ENCODE peak calls at places on chromosomes 7 and 10, in four cellular contexts. One of them, this sample, is unnamed.

GRCh38 chr10:32961892-32962369 is 3.9 kb upstream of the ITGB1 start:
- DNase-seq in A673: no peak
- DNase-seq in astrocyte of the spinal cord: peak
- DNase-seq in BJ: peak
- DNase-seq in this sample: peak

GRCh38 chr10:31138026-31138553 is 106.4 kb upstream of the ZNF438 start:
- DNase-seq in BJ: no peak
- DNase-seq in astrocyte of the spinal cord: no peak
- DNase-seq in A673: no peak
- DNase-seq in this sample: no peak

GRCh38 chr10:71483135-71483534 is 86.4 kb downstream of the CDH23 start:
- DNase-seq in astrocyte of the spinal cord: no peak
- DNase-seq in A673: no peak
- DNase-seq in BJ: no peak
- DNase-seq in this sample: no peak

GRCh38 chr7:24197852-24198251 is 86.1 kb upstream of the NPY start:
- DNase-seq in BJ: no peak
- DNase-seq in astrocyte of the spinal cord: no peak
- DNase-seq in A673: peak
- DNase-seq in this sample: no peak

GRCh38 chr10:94680544-94680943 is 3.0 kb upstream of the CYP2C18 start:
- DNase-seq in A673: no peak
- DNase-seq in BJ: no peak
- DNase-seq in astrocyte of the spinal cord: no peak
- DNase-seq in this sample: no peak

GRCh38 chr10:87511526-87511925 is 6.8 kb downstream of the MINPP1 start:
- DNase-seq in astrocyte of the spinal cord: no peak
- DNase-seq in A673: no peak
- DNase-seq in BJ: no peak
- DNase-seq in this sample: no peak

GRCh38 chr7:148442933-148443332 is 147.6 kb upstream of the C7orf33 start:
- DNase-seq in A673: no peak
- DNase-seq in astrocyte of the spinal cord: no peak
- DNase-seq in BJ: no peak
- DNase-seq in this sample: no peak

GRCh38 chr10:90435296-90435695 is 422.5 kb downstream of the HTR7 start:
- DNase-seq in astrocyte of the spinal cord: no peak
- DNase-seq in BJ: no peak
- DNase-seq in A673: no peak
- DNase-seq in this sample: no peak

GRCh38 chr10:5443429-5443828 is 31.1 kb downstream of the NET1 start:
- DNase-seq in A673: no peak
- DNase-seq in BJ: no peak
- DNase-seq in astrocyte of the spinal cord: no peak
- DNase-seq in this sample: no peak

GRCh38 chr10:96244354-96244753 is 27.0 kb downstream of the BLNK start:
- DNase-seq in astrocyte of the spinal cord: no peak
- DNase-seq in BJ: no peak
- DNase-seq in A673: no peak
- DNase-seq in this sample: no peak

GRCh38 chr7:226281-226882 is 34.0 kb downstream of the FAM20C start:
- DNase-seq in A673: no peak
- DNase-seq in astrocyte of the spinal cord: peak
- DNase-seq in BJ: no peak
- DNase-seq in this sample: no peak

GRCh38 chr10:97887399-97887798 is 37.8 kb downstream of the GOLGA7B start:
- DNase-seq in BJ: no peak
- DNase-seq in astrocyte of the spinal cord: no peak
- DNase-seq in A673: no peak
- DNase-seq in this sample: no peak

GRCh38 chr10:26215923-26216576 is 524 bp upstream of the GAD2 start:
- DNase-seq in astrocyte of the spinal cord: peak
- DNase-seq in BJ: no peak
- DNase-seq in A673: peak
- DNase-seq in this sample: no peak

GRCh38 chr10:75449320-75450061 is 18.1 kb downstream of the LRMDA start:
- DNase-seq in astrocyte of the spinal cord: no peak
- DNase-seq in BJ: no peak
- DNase-seq in A673: no peak
- DNase-seq in this sample: no peak

GRCh38 chr7:95609277-95609971 is 13.1 kb upstream of the PDK4 start:
- DNase-seq in astrocyte of the spinal cord: peak
- DNase-seq in BJ: peak
- DNase-seq in A673: no peak
- DNase-seq in this sample: no peak

GRCh38 chr7:158085741-158086695 is 501.6 kb downstream of the PTPRN2 start:
- DNase-seq in A673: no peak
- DNase-seq in BJ: no peak
- DNase-seq in astrocyte of the spinal cord: no peak
- DNase-seq in this sample: no peak

GRCh38 chr10:3408603-3409365 is 236.2 kb upstream of the PITRM1 start:
- DNase-seq in astrocyte of the spinal cord: no peak
- DNase-seq in BJ: no peak
- DNase-seq in A673: no peak
- DNase-seq in this sample: no peak

GRCh38 chr10:78320416-78320815 is 286.8 kb downstream of the RPS24 start:
- DNase-seq in astrocyte of the spinal cord: no peak
- DNase-seq in BJ: no peak
- DNase-seq in A673: no peak
- DNase-seq in this sample: no peak
- TF ChIP-seq CTCF in astrocyte of the spinal cord: no peak
- TF ChIP-seq CTCF in BJ: no peak
- TF ChIP-seq CTCF in A673: no peak
- TF ChIP-seq CTCF in this sample: no peak

GRCh38 chr7:93147358-93147757 is 827 bp downstream of the SAMD9L start:
- DNase-seq in A673: peak
- DNase-seq in astrocyte of the spinal cord: peak
- DNase-seq in BJ: no peak
- DNase-seq in this sample: no peak
- H3K4me3 ChIP-seq in A673: peak
- H3K4me3 ChIP-seq in astrocyte of the spinal cord: peak
- H3K4me3 ChIP-seq in BJ: peak
- H3K4me3 ChIP-seq in this sample: peak

GRCh38 chr7:76381814-76382213 is 23.0 kb upstream of the YWHAG start:
- DNase-seq in BJ: no peak
- DNase-seq in astrocyte of the spinal cord: no peak
- DNase-seq in A673: no peak
- DNase-seq in this sample: no peak
- TF ChIP-seq CTCF in BJ: no peak
- TF ChIP-seq CTCF in astrocyte of the spinal cord: no peak
- TF ChIP-seq CTCF in A673: no peak
- TF ChIP-seq CTCF in this sample: no peak

GRCh38 chr7:74173491-74173865 is 678 bp upstream of the EIF4H start:
- DNase-seq in astrocyte of the spinal cord: no peak
- DNase-seq in A673: no peak
- DNase-seq in BJ: no peak
- DNase-seq in this sample: no peak

GRCh38 chr7:74174606-74175082 is 488 bp downstream of the EIF4H start:
- DNase-seq in BJ: no peak
- DNase-seq in astrocyte of the spinal cord: peak
- DNase-seq in A673: peak
- DNase-seq in this sample: peak

GRCh38 chr7:74173866-74174605 is at the start of gene EIF4H:
- DNase-seq in astrocyte of the spinal cord: peak
- DNase-seq in A673: peak
- DNase-seq in BJ: peak
- DNase-seq in this sample: peak

GRCh38 chr7:74175270-74175803 is 1.2 kb downstream of the EIF4H start:
- DNase-seq in BJ: no peak
- DNase-seq in A673: no peak
- DNase-seq in astrocyte of the spinal cord: no peak
- DNase-seq in this sample: no peak

DNA sequence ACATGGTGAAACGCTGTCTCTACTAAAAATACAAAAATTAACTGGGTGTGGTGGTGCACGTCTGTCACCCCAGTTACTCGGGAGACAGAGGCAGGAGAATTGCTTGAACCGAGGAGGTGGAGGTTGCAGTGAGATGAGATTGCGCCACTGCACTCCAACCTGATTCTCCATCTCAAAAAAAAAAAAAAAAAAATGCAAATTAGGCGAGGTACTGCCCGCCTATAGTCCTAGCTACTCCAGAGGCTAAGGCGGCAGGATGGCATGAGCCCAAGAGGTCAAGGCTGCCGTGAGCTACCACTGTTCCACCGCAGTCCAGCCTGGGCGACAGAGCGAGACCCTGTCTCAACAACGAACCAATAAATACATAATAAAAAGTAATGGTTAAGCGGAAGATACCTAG is 1.1 kb upstream of the EIF4H start:
- DNase-seq in astrocyte of the spinal cord: no peak
- DNase-seq in A673: no peak
- DNase-seq in BJ: no peak
- DNase-seq in this sample: no peak
- H3K4me3 ChIP-seq in astrocyte of the spinal cord: peak
- H3K4me3 ChIP-seq in A673: peak
- H3K4me3 ChIP-seq in BJ: peak
- H3K4me3 ChIP-seq in this sample: peak

GRCh38 chr10:91597397-91597881 is 35.4 kb downstream of the PPP1R3C start:
- DNase-seq in A673: peak
- DNase-seq in BJ: no peak
- DNase-seq in astrocyte of the spinal cord: peak
- DNase-seq in this sample: no peak

GRCh38 chr10:91593366-91593765 is 39.5 kb downstream of the PPP1R3C start:
- DNase-seq in BJ: no peak
- DNase-seq in astrocyte of the spinal cord: no peak
- DNase-seq in A673: no peak
- DNase-seq in this sample: no peak

GRCh38 chr10:91598211-91598981 is 34.5 kb downstream of the PPP1R3C start:
- DNase-seq in A673: peak
- DNase-seq in astrocyte of the spinal cord: peak
- DNase-seq in BJ: peak
- DNase-seq in this sample: no peak

GRCh38 chr10:91601212-91601611 is 31.7 kb downstream of the PPP1R3C start:
- DNase-seq in astrocyte of the spinal cord: no peak
- DNase-seq in A673: no peak
- DNase-seq in BJ: no peak
- DNase-seq in this sample: no peak

GRCh38 chr10:91596821-91597396 is 36.0 kb downstream of the PPP1R3C start:
- DNase-seq in A673: peak
- DNase-seq in BJ: no peak
- DNase-seq in astrocyte of the spinal cord: peak
- DNase-seq in this sample: no peak
- TF ChIP-seq CTCF in A673: no peak
- TF ChIP-seq CTCF in BJ: no peak
- TF ChIP-seq CTCF in astrocyte of the spinal cord: no peak
- TF ChIP-seq CTCF in this sample: no peak

DNA sequence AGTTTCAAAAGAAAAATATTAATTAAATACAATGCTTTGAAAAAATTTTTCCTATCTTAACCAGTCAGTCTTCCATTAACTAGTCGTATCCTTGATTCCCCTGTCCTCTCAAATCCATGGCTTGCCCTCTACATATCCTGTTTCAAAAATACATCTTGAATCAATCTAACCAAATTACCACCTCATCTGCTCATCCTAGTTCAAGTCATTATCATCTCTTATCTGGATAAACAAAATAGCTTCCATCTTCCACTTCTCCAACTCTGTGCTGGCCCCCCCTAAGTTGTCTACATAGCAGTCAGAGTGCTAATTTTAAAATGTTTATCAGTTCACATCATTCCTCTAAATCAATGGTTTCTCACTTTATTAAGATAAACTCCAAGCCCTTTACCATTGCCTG is 125.4 kb downstream of the HBP1 start:
- DNase-seq in A673: no peak
- DNase-seq in astrocyte of the spinal cord: no peak
- DNase-seq in BJ: no peak
- DNase-seq in this sample: no peak
- H3K4me3 ChIP-seq in A673: no peak
- H3K4me3 ChIP-seq in astrocyte of the spinal cord: no peak
- H3K4me3 ChIP-seq in BJ: no peak
- H3K4me3 ChIP-seq in this sample: no peak

GRCh38 chr10:21724695-21725371 is 190.8 kb downstream of the MLLT10 start:
- DNase-seq in astrocyte of the spinal cord: peak
- DNase-seq in BJ: peak
- DNase-seq in A673: peak
- DNase-seq in this sample: peak

GRCh38 chr10:21724020-21724589 is 190.1 kb downstream of the MLLT10 start:
- DNase-seq in astrocyte of the spinal cord: no peak
- DNase-seq in A673: peak
- DNase-seq in BJ: no peak
- DNase-seq in this sample: no peak

GRCh38 chr10:21720090-21720489 is 186.1 kb downstream of the MLLT10 start:
- DNase-seq in BJ: no peak
- DNase-seq in astrocyte of the spinal cord: no peak
- DNase-seq in A673: peak
- DNase-seq in this sample: no peak

GRCh38 chr10:21721000-21721670 is 187.1 kb downstream of the MLLT10 start:
- DNase-seq in A673: no peak
- DNase-seq in BJ: no peak
- DNase-seq in astrocyte of the spinal cord: peak
- DNase-seq in this sample: no peak

DNA sequence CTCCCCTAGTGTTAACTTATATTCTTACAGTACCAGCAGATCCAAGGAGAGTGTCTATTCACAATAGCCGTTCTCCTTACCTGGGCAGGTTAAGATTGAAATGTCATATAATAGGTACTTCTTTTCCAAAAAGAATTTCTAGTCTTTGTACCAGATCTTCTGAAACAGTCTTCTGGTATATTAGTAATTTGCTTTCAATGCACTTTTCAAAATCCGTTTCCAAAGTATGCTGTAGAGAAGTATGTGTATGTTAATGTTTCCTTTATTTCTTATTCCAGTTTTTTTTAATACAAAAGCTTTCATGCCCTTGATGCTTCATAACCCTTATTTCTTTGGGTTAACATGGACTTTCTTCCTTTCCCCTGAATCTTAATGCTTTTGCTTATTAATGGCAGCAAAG is 188.2 kb downstream of the MLLT10 start:
- DNase-seq in BJ: no peak
- DNase-seq in A673: no peak
- DNase-seq in astrocyte of the spinal cord: no peak
- DNase-seq in this sample: no peak
- TF ChIP-seq CTCF in BJ: no peak
- TF ChIP-seq CTCF in A673: no peak
- TF ChIP-seq CTCF in astrocyte of the spinal cord: no peak
- TF ChIP-seq CTCF in this sample: no peak